ENCODE peak calls at places on chromosomes 5 and 9, in seven cellular contexts. W, K, Z, G, Y, U and L are unnamed samples.
A peak's percentile ranks its signal among the peaks of the same experiment; 100 is the strongest.

GRCh38 chr9:12723409-12724028 is 30.3 kb downstream of the TYRP1 start:
- DNase-seq in W (peak; percentile 50), K (no peak), Z (no peak), G (peak; percentile 52), Y (peak; percentile 30), U (peak; percentile 67), L (no peak)

GRCh38 chr9:38682713-38683112 is 37.2 kb downstream of the FAM240B start:
- DNase-seq in W (peak; percentile 91), K (no peak), Z (no peak), G (peak; percentile 82), Y (peak; percentile 89), U (peak; percentile 73), L (no peak)

GRCh38 chr5:14165375-14166091 is 22.4 kb downstream of the TRIO start:
- DNase-seq in W (peak; percentile 93), K (no peak), Z (no peak), G (peak; percentile 61), Y (peak; percentile 84), U (peak; percentile 61), L (no peak)

GRCh38 chr5:116795189-116795588 is 220.6 kb upstream of the SEMA6A start:
- DNase-seq in W (no peak), K (no peak), Z (no peak), G (no peak), Y (no peak), U (no peak), L (no peak)

GRCh38 chr5:56822961-56823360 is 7.6 kb downstream of the MAP3K1 start:
- DNase-seq in W (no peak), K (no peak), Z (no peak), G (no peak), Y (no peak), U (peak; percentile 31), L (no peak)

GRCh38 chr9:127444283-127444920 is 6.8 kb downstream of the RPL12 start:
- DNase-seq in W (no peak), K (no peak), Z (no peak), G (no peak), Y (no peak), U (no peak), L (no peak)

GRCh38 chr5:81837667-81838306 is 86.9 kb upstream of the SSBP2 start:
- DNase-seq in W (no peak), K (no peak), Z (no peak), G (no peak), Y (no peak), U (no peak), L (no peak)

GRCh38 chr5:129204525-129204924 is 110.0 kb downstream of the ISOC1 start:
- DNase-seq in W (no peak), K (no peak), Z (no peak), G (peak; percentile 14), Y (peak; percentile 3), U (no peak), L (no peak)

GRCh38 chr5:127080001-127080478 is 6.7 kb upstream of the C5orf63 start:
- DNase-seq in W (no peak), K (no peak), Z (no peak), G (peak; percentile 25), Y (peak; percentile 90), U (no peak), L (no peak)

GRCh38 chr9:128340691-128341434 is 536 bp downstream of the SLC27A4 start:
- DNase-seq in W (no peak), K (no peak), Z (no peak), G (peak; percentile 12), Y (no peak), U (peak; percentile 9), L (no peak)

GRCh38 chr5:78162253-78162862 is 132.1 kb downstream of the AP3B1 start:
- DNase-seq in W (peak; percentile 31), K (no peak), Z (no peak), G (peak; percentile 60), Y (no peak), U (peak; percentile 59), L (no peak)

GRCh38 chr5:59039003-59039295 is 456.1 kb downstream of the RAB3C start:
- DNase-seq in W (no peak), K (no peak), Z (no peak), G (no peak), Y (no peak), U (no peak), L (no peak)

GRCh38 chr9:4661165-4662095 is 664 bp upstream of the PLPP6 start:
- DNase-seq in W (no peak), K (no peak), Z (no peak), G (peak; percentile 83), Y (peak; percentile 20), U (no peak), L (no peak)

GRCh38 chr9:129751841-129752801 is 721 bp downstream of the PTGES start:
- DNase-seq in W (no peak), K (peak; percentile 17), Z (no peak), G (no peak), Y (peak; percentile 88), U (peak; percentile 29), L (no peak)

GRCh38 chr9:97895695-97896332 is 26.5 kb downstream of the TRMO start:
- DNase-seq in W (no peak), K (no peak), Z (no peak), G (peak; percentile 40), Y (peak; percentile 23), U (no peak), L (no peak)

GRCh38 chr9:110835859-110836271 is 167.3 kb downstream of the MUSK start:
- DNase-seq in W (peak; percentile 68), K (no peak), Z (no peak), G (no peak), Y (no peak), U (peak; percentile 20), L (no peak)

GRCh38 chr5:131795879-131796792 is 681 bp downstream of the FNIP1 start:
- DNase-seq in W (peak; percentile 52), K (peak; percentile 79), Z (peak; percentile 61), G (peak; percentile 67), Y (peak; percentile 67), U (peak; percentile 50), L (peak; percentile 35)

GRCh38 chr9:21324040-21324439 is 11.2 kb downstream of the KLHL9 start:
- DNase-seq in W (no peak), K (no peak), Z (no peak), G (no peak), Y (no peak), U (no peak), L (no peak)

GRCh38 chr9:21323091-21323490 is 12.1 kb downstream of the KLHL9 start:
- DNase-seq in W (no peak), K (no peak), Z (no peak), G (no peak), Y (no peak), U (no peak), L (no peak)

GRCh38 chr9:21331676-21332402 is 3.4 kb downstream of the KLHL9 start:
- DNase-seq in W (no peak), K (no peak), Z (no peak), G (no peak), Y (no peak), U (no peak), L (no peak)

DNA sequence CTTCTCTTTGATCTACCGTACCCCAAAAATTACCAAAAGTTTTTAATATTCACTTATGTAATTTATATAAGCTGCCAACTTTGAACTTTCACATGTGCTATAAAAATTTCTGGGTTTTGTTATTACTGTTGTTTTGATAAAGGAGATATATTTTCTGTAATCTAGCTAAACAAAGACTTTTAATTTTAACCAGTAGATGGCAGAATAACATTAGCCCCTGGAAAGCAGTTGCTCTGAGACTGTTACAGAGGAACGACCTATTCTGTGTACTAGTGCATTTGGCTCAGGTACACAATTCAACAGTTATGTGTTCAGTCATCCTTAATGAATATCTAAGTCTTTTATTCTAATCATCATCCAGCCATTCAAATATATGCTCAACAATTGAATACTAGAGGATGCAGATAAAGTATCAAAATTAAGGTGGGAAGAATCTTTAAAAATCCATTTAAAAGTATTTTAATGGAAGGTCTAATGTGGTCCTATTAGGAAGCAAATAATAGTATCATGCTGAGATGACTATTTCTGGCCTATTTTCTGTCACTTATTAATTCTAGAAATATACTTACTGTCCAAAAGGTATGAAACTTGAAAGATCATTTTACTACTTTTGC is 8.6 kb downstream of the KLHL9 start:
- DNase-seq in W (peak; percentile 51), K (no peak), Z (no peak), G (peak; percentile 56), Y (peak; percentile 27), U (peak; percentile 59), L (no peak)
- TF ChIP-seq CTCF in W (peak; percentile 59), K (peak; percentile 81), Z (peak; percentile 73), G (peak; percentile 62), Y (peak; percentile 53), U (peak; percentile 60), L (peak; percentile 71)

GRCh38 chr9:94061864-94062263 is 22.4 kb upstream of the PTPDC1 start:
- DNase-seq in W (no peak), K (no peak), Z (no peak), G (no peak), Y (no peak), U (no peak), L (no peak)
- TF ChIP-seq CTCF in W (no peak), K (no peak), Z (no peak), G (no peak), Y (no peak), U (no peak), L (no peak)

GRCh38 chr5:2805080-2805479 is 53.6 kb upstream of the IRX2 start:
- DNase-seq in W (no peak), K (no peak), Z (no peak), G (no peak), Y (peak; percentile 26), U (no peak), L (no peak)
- TF ChIP-seq CTCF in W (no peak), K (no peak), Z (no peak), G (no peak), Y (peak; percentile 27), U (no peak), L (no peak)

GRCh38 chr9:27572036-27572435 is 1.2 kb downstream of the C9orf72 start:
- DNase-seq in W (no peak), K (no peak), Z (no peak), G (no peak), Y (no peak), U (no peak), L (no peak)

GRCh38 chr9:27572566-27572917 is 739 bp downstream of the C9orf72 start:
- DNase-seq in W (peak; percentile 46), K (no peak), Z (peak; percentile 55), G (peak; percentile 34), Y (peak; percentile 67), U (peak; percentile 39), L (peak; percentile 4)

GRCh38 chr9:27572918-27573698 is at the start of gene C9orf72:
- DNase-seq in W (peak; percentile 63), K (peak; percentile 80), Z (peak; percentile 12), G (no peak), Y (no peak), U (no peak), L (no peak)

GRCh38 chr9:27569406-27569805 is 3.9 kb downstream of the C9orf72 start:
- DNase-seq in W (no peak), K (no peak), Z (no peak), G (no peak), Y (peak; percentile 30), U (no peak), L (no peak)

GRCh38 chr9:27573699-27574265 is 501 bp upstream of the C9orf72 start:
- DNase-seq in W (peak; percentile 99), K (peak; percentile 92), Z (peak; percentile 99), G (peak; percentile 100), Y (peak; percentile 99), U (peak; percentile 100), L (peak; percentile 96)
- TF ChIP-seq CTCF in W (no peak), K (no peak), Z (no peak), G (no peak), Y (no peak), U (no peak), L (no peak)